ENCODE peak calls at places on chromosomes 6 and 20, in nine cellular contexts. F is RWPE1, R is dorsolateral prefrontal cortex, N is endothelial cell, E is astrocyte of the spinal cord, H is PC-9, O is ascending aorta, P is GM10248, S is fibroblast of pulmonary artery. B is an unnamed sample.

GRCh38 chr6:138219398-138219797 is 1.1 kb upstream of the PBOV1 start:
- DNase-seq in F (no peak), R (peak; percentile 53), N (no peak), E (no peak), H (no peak), O (no peak), P (no peak), S (no peak), B (no peak)

GRCh38 chr6:159512104-159512503 is 180.9 kb downstream of the SOD2 start:
- DNase-seq in F (no peak), R (no peak), N (no peak), E (no peak), H (no peak), O (no peak), P (no peak), S (no peak), B (no peak)

GRCh38 chr6:158410784-158411183 is 98.5 kb downstream of the TULP4 start:
- DNase-seq in F (no peak), R (no peak), N (no peak), E (no peak), H (no peak), O (no peak), P (no peak), S (peak; percentile 39), B (no peak)

GRCh38 chr6:167711784-167712183 is 114.9 kb upstream of the AFDN start:
- DNase-seq in F (no peak), R (no peak), N (no peak), E (no peak), H (no peak), O (no peak), P (no peak), S (no peak), B (no peak)

GRCh38 chr6:136378888-136379287 is 89.2 kb upstream of the BCLAF1 start:
- DNase-seq in F (no peak), R (no peak), N (no peak), E (no peak), H (no peak), O (no peak), P (no peak), S (no peak), B (no peak)

GRCh38 chr6:11393713-11394627 is 143.6 kb upstream of the TMEM170B start:
- DNase-seq in F (no peak), R (no peak), N (no peak), E (peak; percentile 64), H (peak; percentile 62), O (no peak), P (no peak), S (peak; percentile 36), B (no peak)

GRCh38 chr20:4973330-4974097 is 27.8 kb downstream of the SLC23A2 start:
- DNase-seq in F (no peak), R (no peak), N (no peak), E (peak; percentile 66), H (no peak), O (no peak), P (peak; percentile 71), S (peak; percentile 76), B (no peak)

GRCh38 chr6:109008537-109008950 is 86.1 kb downstream of the SESN1 start:
- DNase-seq in F (no peak), R (no peak), N (no peak), E (no peak), H (no peak), O (no peak), P (no peak), S (peak; percentile 63), B (no peak)

GRCh38 chr6:149234051-149234962 is 83.2 kb upstream of the TAB2 start:
- DNase-seq in F (peak; percentile 67), R (no peak), N (no peak), E (peak; percentile 73), H (peak; percentile 57), O (no peak), P (no peak), S (peak; percentile 42), B (no peak)

GRCh38 chr6:89999154-89999553 is 104.9 kb downstream of the GJA10 start:
- DNase-seq in F (peak; percentile 90), R (peak; percentile 48), N (no peak), E (no peak), H (peak; percentile 40), O (no peak), P (no peak), S (no peak), B (no peak)

GRCh38 chr6:98957440-98957839 is 9.7 kb upstream of the FBXL4 start:
- DNase-seq in F (peak; percentile 41), R (no peak), N (peak; percentile 15), E (peak; percentile 62), H (peak; percentile 80), O (no peak), P (no peak), S (peak; percentile 30), B (no peak)

GRCh38 chr6:22026160-22026678 is 270.6 kb downstream of the PRL start:
- DNase-seq in F (no peak), R (no peak), N (no peak), E (peak; percentile 18), H (no peak), O (no peak), P (no peak), S (no peak), B (no peak)

GRCh38 chr20:46348972-46349741 is 40.9 kb upstream of the CDH22 start:
- DNase-seq in F (peak; percentile 83), R (peak; percentile 87), N (peak; percentile 81), E (peak; percentile 38), H (no peak), O (no peak), P (peak; percentile 75), S (peak; percentile 55), B (no peak)

GRCh38 chr6:108653864-108654402 is 93.2 kb downstream of the FOXO3 start:
- DNase-seq in F (no peak), R (no peak), N (no peak), E (peak; percentile 39), H (no peak), O (no peak), P (no peak), S (peak; percentile 78), B (no peak)

GRCh38 chr6:52195886-52196285 is 9.7 kb downstream of the IL17A start:
- DNase-seq in F (no peak), R (no peak), N (no peak), E (no peak), H (no peak), O (no peak), P (no peak), S (no peak), B (no peak)

GRCh38 chr20:10487354-10488115 is 52.4 kb downstream of the SLX4IP start:
- DNase-seq in F (no peak), R (no peak), N (no peak), E (peak; percentile 33), H (no peak), O (no peak), P (no peak), S (peak; percentile 33), B (no peak)

GRCh38 chr6:1481326-1481725 is 92.0 kb downstream of the FOXF2 start:
- DNase-seq in F (peak; percentile 80), R (no peak), N (no peak), E (peak; percentile 71), H (peak; percentile 90), O (no peak), P (no peak), S (peak; percentile 51), B (no peak)

GRCh38 chr20:7866279-7866678 is 74.0 kb downstream of the HAO1 start:
- DNase-seq in F (no peak), R (no peak), N (no peak), E (no peak), H (no peak), O (no peak), P (no peak), S (no peak), B (no peak)

GRCh38 chr6:5990776-5991175 is 15.9 kb downstream of the NRN1 start:
- DNase-seq in F (no peak), R (no peak), N (no peak), E (no peak), H (no peak), O (no peak), P (no peak), S (no peak), B (no peak)

DNA sequence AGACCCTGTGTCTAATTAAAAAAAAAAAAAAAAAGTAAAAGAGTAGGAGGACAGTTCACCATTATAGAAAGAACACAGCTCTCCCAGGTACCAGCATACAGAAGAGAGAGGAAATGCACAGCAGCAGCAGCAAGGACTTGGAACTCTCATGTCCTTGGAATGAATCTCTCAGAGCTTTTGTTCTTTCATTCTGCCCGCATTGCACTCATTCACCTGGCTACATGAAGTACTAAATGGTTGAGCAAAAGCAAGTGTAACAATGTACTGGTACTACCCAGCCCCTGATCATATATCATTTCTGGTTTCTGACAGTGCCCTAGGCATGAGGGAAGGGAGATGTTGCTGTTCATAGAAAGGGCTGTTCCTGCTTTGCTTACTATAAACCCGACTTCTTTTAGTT is 12.1 kb upstream of the BTN3A3 start:
- DNase-seq in F (no peak), R (no peak), N (no peak), E (no peak), H (no peak), O (no peak), P (no peak), S (no peak), B (no peak)
- TF ChIP-seq CTCF in F (no peak), R (no peak), N (no peak), E (no peak), H (no peak), O (no peak), P (no peak), S (no peak), B (no peak)

GRCh38 chr6:38739532-38739931 is 24.4 kb downstream of the DNAH8 start:
- DNase-seq in F (no peak), R (no peak), N (no peak), E (no peak), H (no peak), O (no peak), P (no peak), S (peak; percentile 10), B (no peak)
- TF ChIP-seq CTCF in F (no peak), R (peak; percentile 8), N (peak; percentile 60), E (peak; percentile 29), H (no peak), O (no peak), P (no peak), S (peak; percentile 34), B (peak; percentile 79)

DNA sequence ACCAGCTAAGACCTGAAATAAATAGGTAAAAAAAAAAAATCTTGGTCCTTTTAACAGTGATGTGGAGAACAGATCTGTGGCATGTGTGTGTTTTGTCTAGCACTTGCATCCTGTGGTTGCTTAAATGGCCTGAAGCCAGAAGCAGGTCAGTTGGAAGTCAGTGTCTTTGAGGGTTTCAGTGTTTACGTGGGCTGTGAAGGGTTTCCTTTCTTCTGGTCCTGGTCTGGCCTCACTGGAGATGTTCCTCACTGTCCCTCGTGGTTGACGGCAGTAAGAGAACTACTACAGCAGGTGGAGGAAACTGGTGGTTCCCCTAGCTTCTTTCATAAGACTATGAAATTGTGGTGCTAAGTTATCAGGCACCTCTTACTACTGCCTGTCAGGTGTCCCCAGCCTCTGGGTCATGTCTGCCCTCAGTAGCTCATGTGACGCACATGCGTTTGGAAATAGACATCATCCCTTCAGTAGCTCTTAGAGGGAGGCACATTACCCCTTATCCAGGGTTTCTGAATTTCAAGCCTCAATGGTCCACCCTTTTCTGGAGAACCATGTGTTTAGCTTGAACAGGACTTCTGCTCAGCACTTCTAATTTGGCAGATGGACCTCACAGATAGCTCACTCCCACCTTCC is 59.4 kb upstream of the SCP2D1 start:
- DNase-seq in F (no peak), R (no peak), N (no peak), E (peak; percentile 29), H (no peak), O (no peak), P (peak; percentile 69), S (no peak), B (no peak)
- TF ChIP-seq CTCF in F (no peak), R (no peak), N (no peak), E (no peak), H (no peak), O (no peak), P (no peak), S (no peak), B (no peak)

GRCh38 chr6:37653933-37654565 is 43.6 kb downstream of the MDGA1 start:
- DNase-seq in F (peak; percentile 22), R (no peak), N (peak; percentile 30), E (peak; percentile 39), H (no peak), O (no peak), P (peak; percentile 72), S (peak; percentile 47), B (no peak)
- TF ChIP-seq CTCF in F (no peak), R (no peak), N (peak; percentile 95), E (peak; percentile 62), H (peak; percentile 94), O (peak; percentile 18), P (peak; percentile 47), S (peak; percentile 76), B (peak; percentile 78)

B was measured in chondrocyte.